ENCODE peak calls at places on chromosomes 6 and 20, in four cellular contexts. One of them, this sample, is unnamed.

GRCh38 chr6:19851273-19852089 is 14.3 kb downstream of the ID4 start:
- DNase-seq in astrocyte of the cerebellum: peak; percentile 67
- DNase-seq in hepatocyte: peak; percentile 84
- DNase-seq in fibroblast of lung: peak; percentile 79
- DNase-seq in this sample: peak; percentile 42

GRCh38 chr20:37755665-37756064 is 61.8 kb downstream of the CTNNBL1 start:
- DNase-seq in astrocyte of the cerebellum: no peak
- DNase-seq in hepatocyte: peak; percentile 29
- DNase-seq in fibroblast of lung: no peak
- DNase-seq in this sample: no peak

GRCh38 chr6:166317261-166318212 is 9.3 kb upstream of the PRR18 start:
- DNase-seq in astrocyte of the cerebellum: no peak
- DNase-seq in hepatocyte: no peak
- DNase-seq in fibroblast of lung: no peak
- DNase-seq in this sample: no peak

GRCh38 chr6:3280866-3281465 is 22.2 kb downstream of the PSMG4 start:
- DNase-seq in astrocyte of the cerebellum: no peak
- DNase-seq in hepatocyte: no peak
- DNase-seq in fibroblast of lung: peak; percentile 51
- DNase-seq in this sample: no peak

GRCh38 chr6:109772961-109773431 is 81.9 kb downstream of the FIG4 start:
- DNase-seq in astrocyte of the cerebellum: no peak
- DNase-seq in hepatocyte: no peak
- DNase-seq in fibroblast of lung: peak; percentile 80
- DNase-seq in this sample: peak; percentile 72

GRCh38 chr20:37976862-37977261 is 56.4 kb downstream of the TTI1 start:
- DNase-seq in astrocyte of the cerebellum: no peak
- DNase-seq in hepatocyte: no peak
- DNase-seq in fibroblast of lung: no peak
- DNase-seq in this sample: no peak

GRCh38 chr20:31861346-31862156 is 8.8 kb downstream of the DUSP15 start:
- DNase-seq in astrocyte of the cerebellum: no peak
- DNase-seq in hepatocyte: peak; percentile 94
- DNase-seq in fibroblast of lung: peak; percentile 47
- DNase-seq in this sample: no peak

GRCh38 chr20:1803216-1804128 is 91.7 kb upstream of the SIRPA start:
- DNase-seq in astrocyte of the cerebellum: no peak
- DNase-seq in hepatocyte: peak; percentile 69
- DNase-seq in fibroblast of lung: peak; percentile 77
- DNase-seq in this sample: no peak

GRCh38 chr6:41846666-41847237 is 48.4 kb downstream of the USP49 start:
- DNase-seq in astrocyte of the cerebellum: peak; percentile 92
- DNase-seq in hepatocyte: peak; percentile 85
- DNase-seq in fibroblast of lung: peak; percentile 93
- DNase-seq in this sample: peak; percentile 93

GRCh38 chr6:107690546-107690863 is 133.6 kb downstream of the SCML4 start:
- DNase-seq in astrocyte of the cerebellum: no peak
- DNase-seq in hepatocyte: no peak
- DNase-seq in fibroblast of lung: no peak
- DNase-seq in this sample: no peak

GRCh38 chr6:41066867-41067304 is 5.3 kb downstream of the OARD1 start:
- DNase-seq in astrocyte of the cerebellum: peak; percentile 76
- DNase-seq in hepatocyte: peak; percentile 90
- DNase-seq in fibroblast of lung: peak; percentile 73
- DNase-seq in this sample: no peak

GRCh38 chr20:59063358-59064213 is 21.0 kb upstream of the PRELID3B start:
- DNase-seq in astrocyte of the cerebellum: no peak
- DNase-seq in hepatocyte: peak; percentile 57
- DNase-seq in fibroblast of lung: peak; percentile 92
- DNase-seq in this sample: no peak

GRCh38 chr6:81759782-81760181 is 7.3 kb upstream of the TENT5A start:
- DNase-seq in astrocyte of the cerebellum: no peak
- DNase-seq in hepatocyte: no peak
- DNase-seq in fibroblast of lung: peak; percentile 90
- DNase-seq in this sample: no peak

GRCh38 chr6:94636780-94637385 is 940.5 kb upstream of the MANEA start:
- DNase-seq in astrocyte of the cerebellum: peak; percentile 1
- DNase-seq in hepatocyte: peak; percentile 47
- DNase-seq in fibroblast of lung: peak; percentile 1
- DNase-seq in this sample: peak; percentile 22

GRCh38 chr6:92024071-92024470 is 1395.3 kb downstream of the EPHA7 start:
- DNase-seq in astrocyte of the cerebellum: no peak
- DNase-seq in hepatocyte: no peak
- DNase-seq in fibroblast of lung: no peak
- DNase-seq in this sample: no peak

GRCh38 chr6:41373367-41373918 is 38.0 kb downstream of the NCR2 start:
- DNase-seq in astrocyte of the cerebellum: no peak
- DNase-seq in hepatocyte: no peak
- DNase-seq in fibroblast of lung: no peak
- DNase-seq in this sample: no peak

GRCh38 chr20:13422637-13423036 is 201.6 kb downstream of the ISM1 start:
- DNase-seq in astrocyte of the cerebellum: no peak
- DNase-seq in hepatocyte: no peak
- DNase-seq in fibroblast of lung: no peak
- DNase-seq in this sample: no peak

GRCh38 chr6:126118934-126119333 is 132.6 kb downstream of the TRMT11 start:
- DNase-seq in astrocyte of the cerebellum: no peak
- DNase-seq in hepatocyte: no peak
- DNase-seq in fibroblast of lung: peak; percentile 66
- DNase-seq in this sample: no peak

GRCh38 chr6:80605165-80605989 is 498.9 kb downstream of the BCKDHB start:
- DNase-seq in astrocyte of the cerebellum: peak; percentile 26
- DNase-seq in hepatocyte: peak; percentile 71
- DNase-seq in fibroblast of lung: peak; percentile 53
- DNase-seq in this sample: peak; percentile 1

GRCh38 chr6:15299430-15300131 is 53.7 kb downstream of the JARID2 start:
- DNase-seq in astrocyte of the cerebellum: no peak
- DNase-seq in hepatocyte: peak; percentile 23
- DNase-seq in fibroblast of lung: peak; percentile 61
- DNase-seq in this sample: no peak

GRCh38 chr6:52566853-52567279 is 10.0 kb downstream of the TRAM2 start:
- DNase-seq in astrocyte of the cerebellum: no peak
- DNase-seq in hepatocyte: peak; percentile 36
- DNase-seq in fibroblast of lung: peak; percentile 92
- DNase-seq in this sample: no peak

GRCh38 chr6:44021628-44022295 is 105.5 kb downstream of the MRPL14 start:
- DNase-seq in astrocyte of the cerebellum: no peak
- DNase-seq in hepatocyte: no peak
- DNase-seq in fibroblast of lung: no peak
- DNase-seq in this sample: no peak

GRCh38 chr20:3402453-3402852 is 5.0 kb downstream of the DNAAF9 start:
- DNase-seq in astrocyte of the cerebellum: no peak
- DNase-seq in hepatocyte: no peak
- DNase-seq in fibroblast of lung: no peak
- DNase-seq in this sample: no peak

GRCh38 chr6:20352346-20352745 is 49.3 kb upstream of the E2F3 start:
- DNase-seq in astrocyte of the cerebellum: no peak
- DNase-seq in hepatocyte: no peak
- DNase-seq in fibroblast of lung: no peak
- DNase-seq in this sample: no peak

GRCh38 chr6:160733045-160733646 is 31.1 kb downstream of the PLG start:
- DNase-seq in astrocyte of the cerebellum: peak; percentile 16
- DNase-seq in hepatocyte: peak; percentile 80
- DNase-seq in fibroblast of lung: peak; percentile 36
- DNase-seq in this sample: peak; percentile 15

GRCh38 chr6:34237316-34237721 is 646 bp downstream of the HMGA1 start:
- DNase-seq in astrocyte of the cerebellum: no peak
- DNase-seq in hepatocyte: peak; percentile 64
- DNase-seq in fibroblast of lung: no peak
- DNase-seq in this sample: no peak

GRCh38 chr20:63406617-63407245 is 45.6 kb upstream of the CHRNA4 start:
- DNase-seq in astrocyte of the cerebellum: no peak
- DNase-seq in hepatocyte: no peak
- DNase-seq in fibroblast of lung: no peak
- DNase-seq in this sample: no peak

GRCh38 chr6:151806757-151807512 is 547 bp upstream of the ESR1 start:
- DNase-seq in astrocyte of the cerebellum: no peak
- DNase-seq in hepatocyte: peak; percentile 5
- DNase-seq in fibroblast of lung: peak; percentile 13
- DNase-seq in this sample: no peak

GRCh38 chr6:6057442-6058053 is 50.8 kb upstream of the NRN1 start:
- DNase-seq in astrocyte of the cerebellum: peak; percentile 6
- DNase-seq in hepatocyte: peak; percentile 69
- DNase-seq in fibroblast of lung: peak; percentile 1
- DNase-seq in this sample: peak; percentile 42

GRCh38 chr6:56235245-56235644 is 12.1 kb downstream of the COL21A1 start:
- DNase-seq in astrocyte of the cerebellum: no peak
- DNase-seq in hepatocyte: no peak
- DNase-seq in fibroblast of lung: peak; percentile 14
- DNase-seq in this sample: peak; percentile 27

GRCh38 chr6:87213364-87213763 is 58.0 kb downstream of the ZNF292 start:
- DNase-seq in astrocyte of the cerebellum: no peak
- DNase-seq in hepatocyte: peak; percentile 57
- DNase-seq in fibroblast of lung: no peak
- DNase-seq in this sample: peak; percentile 26

GRCh38 chr6:12483712-12484111 is 193.6 kb downstream of the EDN1 start:
- DNase-seq in astrocyte of the cerebellum: peak; percentile 66
- DNase-seq in hepatocyte: no peak
- DNase-seq in fibroblast of lung: peak; percentile 99
- DNase-seq in this sample: no peak

GRCh38 chr20:64159711-64160110 is 4.5 kb upstream of the MYT1 start:
- DNase-seq in astrocyte of the cerebellum: no peak
- DNase-seq in hepatocyte: no peak
- DNase-seq in fibroblast of lung: no peak
- DNase-seq in this sample: no peak

DNA sequence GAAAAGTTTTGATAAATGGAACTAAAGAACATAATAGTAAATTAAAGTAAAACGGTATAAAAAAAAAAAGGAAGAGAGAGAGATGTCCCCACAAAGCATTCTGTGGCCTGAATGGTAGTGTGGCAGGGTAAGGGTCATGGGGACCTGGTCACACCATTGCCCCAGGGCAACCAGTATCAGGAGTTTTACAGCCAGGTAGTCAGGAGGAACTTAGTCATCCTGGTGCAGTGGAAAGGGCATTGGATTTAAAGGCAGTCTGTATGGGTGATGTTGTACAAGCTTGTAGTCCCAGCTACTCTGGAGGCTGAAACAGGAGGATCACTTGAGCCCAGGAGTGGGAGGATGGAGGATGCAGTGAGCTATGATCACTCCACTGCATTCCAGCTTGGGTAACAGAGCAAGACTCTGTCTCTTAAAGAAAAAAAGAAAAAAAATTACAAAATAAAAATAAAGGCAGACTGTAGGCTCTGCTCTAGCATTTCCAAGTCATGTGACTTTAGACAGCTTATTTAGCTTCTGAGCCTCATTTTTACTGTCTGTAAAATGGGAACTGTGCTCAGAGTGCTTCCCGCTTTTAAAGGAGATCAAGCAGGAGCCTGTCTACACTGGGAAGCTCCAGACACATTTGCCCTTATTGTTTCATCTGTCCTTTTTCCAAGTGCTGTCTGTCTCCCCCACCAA is 112.8 kb upstream of the ARMC2 start:
- DNase-seq in astrocyte of the cerebellum: no peak
- DNase-seq in hepatocyte: peak; percentile 52
- DNase-seq in fibroblast of lung: no peak
- DNase-seq in this sample: no peak
- TF ChIP-seq CTCF in astrocyte of the cerebellum: no peak
- TF ChIP-seq CTCF in hepatocyte: no peak
- TF ChIP-seq CTCF in fibroblast of lung: no peak
- TF ChIP-seq CTCF in this sample: no peak

DNA sequence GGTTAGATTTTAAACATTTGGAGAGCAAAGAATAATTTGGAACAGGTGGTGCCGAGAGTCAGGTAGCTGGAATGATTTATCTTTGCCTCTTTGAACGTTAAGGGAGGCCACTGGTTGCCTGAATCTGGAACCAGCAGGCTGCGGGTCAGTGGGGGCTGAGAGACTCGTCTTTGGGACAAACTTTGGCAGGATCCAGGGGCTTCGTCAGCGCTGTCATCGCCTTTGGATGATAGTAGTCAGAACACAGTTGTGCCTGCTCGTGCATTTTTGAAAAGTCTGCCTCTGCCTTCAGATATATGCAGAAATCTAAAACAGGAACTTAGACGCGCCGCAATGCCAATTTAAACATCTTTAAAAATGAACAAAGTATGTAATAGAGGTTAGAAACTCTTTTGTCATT is 5.0 kb downstream of the EYA2 start:
- DNase-seq in astrocyte of the cerebellum: no peak
- DNase-seq in hepatocyte: no peak
- DNase-seq in fibroblast of lung: no peak
- DNase-seq in this sample: no peak
- TF ChIP-seq CTCF in astrocyte of the cerebellum: no peak
- TF ChIP-seq CTCF in hepatocyte: no peak
- TF ChIP-seq CTCF in fibroblast of lung: no peak
- TF ChIP-seq CTCF in this sample: no peak

GRCh38 chr20:52313335-52313963 is 121.9 kb upstream of the ZFP64 start:
- DNase-seq in astrocyte of the cerebellum: no peak
- DNase-seq in hepatocyte: peak; percentile 68
- DNase-seq in fibroblast of lung: peak; percentile 48
- DNase-seq in this sample: peak; percentile 50
- TF ChIP-seq CTCF in astrocyte of the cerebellum: peak; percentile 41
- TF ChIP-seq CTCF in hepatocyte: peak; percentile 75
- TF ChIP-seq CTCF in fibroblast of lung: peak; percentile 51
- TF ChIP-seq CTCF in this sample: peak; percentile 71

DNA sequence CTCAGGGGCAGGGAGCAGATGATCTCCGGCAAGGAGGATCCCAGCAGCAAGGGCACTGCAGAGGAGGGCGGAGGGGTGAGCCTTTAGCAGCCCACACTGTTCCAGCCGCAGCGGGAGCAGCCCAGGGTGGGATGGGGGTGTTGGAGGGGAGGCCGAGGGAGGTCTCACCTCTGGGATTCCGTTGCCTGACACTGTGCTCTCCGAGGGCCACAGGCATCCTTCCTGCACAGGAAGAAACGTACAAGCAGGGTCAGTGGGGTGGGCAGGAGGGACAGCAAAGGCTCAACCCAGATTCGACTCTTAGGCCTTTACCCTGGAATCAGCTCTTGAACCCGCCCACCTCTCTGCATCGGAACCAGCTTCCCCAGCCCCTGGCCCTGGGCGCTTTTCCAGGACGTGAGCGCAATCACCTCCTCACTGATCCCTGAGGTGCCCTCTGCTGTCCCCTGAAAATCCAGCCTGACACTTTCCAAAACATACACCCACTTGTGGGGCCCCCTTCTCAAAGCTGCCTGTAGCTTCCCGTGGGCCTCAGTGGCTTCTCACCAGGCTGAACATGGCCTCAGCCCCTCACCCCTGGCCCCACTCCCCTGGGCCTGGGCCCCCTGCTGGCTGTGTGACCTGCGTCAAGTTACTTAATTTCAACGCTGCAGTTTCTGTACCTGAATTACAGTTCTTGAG is 32.8 kb upstream of the ZBP1 start:
- DNase-seq in astrocyte of the cerebellum: no peak
- DNase-seq in hepatocyte: peak; percentile 3
- DNase-seq in fibroblast of lung: no peak
- DNase-seq in this sample: no peak
- TF ChIP-seq CTCF in astrocyte of the cerebellum: no peak
- TF ChIP-seq CTCF in hepatocyte: no peak
- TF ChIP-seq CTCF in fibroblast of lung: no peak
- TF ChIP-seq CTCF in this sample: no peak

DNA sequence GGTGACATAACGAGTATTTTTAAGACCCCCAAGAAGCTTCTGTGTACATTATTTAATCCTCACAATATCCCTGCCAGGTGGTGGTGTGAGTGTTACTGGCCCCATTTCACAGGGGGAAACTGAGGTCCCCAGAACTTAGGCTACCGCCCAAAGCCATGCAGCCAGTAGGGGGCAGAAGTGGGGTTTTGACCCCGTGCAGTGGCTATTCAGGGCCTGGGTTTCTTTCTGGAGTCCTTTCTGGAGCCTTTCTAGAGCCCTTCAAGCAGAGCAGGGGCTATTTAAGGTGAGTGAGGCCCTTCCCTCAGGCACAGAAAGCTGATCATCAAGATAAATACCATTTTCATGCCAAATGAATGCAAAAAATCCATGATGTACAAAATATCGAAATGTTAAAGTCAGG is 59.0 kb downstream of the CTCFL start:
- DNase-seq in astrocyte of the cerebellum: no peak
- DNase-seq in hepatocyte: no peak
- DNase-seq in fibroblast of lung: no peak
- DNase-seq in this sample: no peak
- TF ChIP-seq CTCF in astrocyte of the cerebellum: no peak
- TF ChIP-seq CTCF in hepatocyte: no peak
- TF ChIP-seq CTCF in fibroblast of lung: no peak
- TF ChIP-seq CTCF in this sample: no peak